ENCODE peak calls at places on chromosomes 11 and 22, in six cellular contexts. One of them, this sample, is unnamed.

GRCh38 chr11:122978303-122978620 is 3.4 kb downstream of the BSX start:
- DNase-seq in CD8-positive, alpha-beta T cell: no peak
- DNase-seq in upper lobe of left lung: no peak
- DNase-seq in upper lobe of right lung: no peak
- DNase-seq in colonic mucosa: no peak
- DNase-seq in substantia nigra: no peak
- DNase-seq in this sample: no peak

GRCh38 chr11:1402355-1402754 is 12.6 kb downstream of the BRSK2 start:
- DNase-seq in colonic mucosa: no peak
- DNase-seq in upper lobe of left lung: no peak
- DNase-seq in upper lobe of right lung: no peak
- DNase-seq in CD8-positive, alpha-beta T cell: no peak
- DNase-seq in substantia nigra: no peak
- DNase-seq in this sample: no peak

GRCh38 chr22:36977401-36977861 is 41.8 kb downstream of the TST start:
- DNase-seq in substantia nigra: peak
- DNase-seq in CD8-positive, alpha-beta T cell: peak
- DNase-seq in colonic mucosa: peak
- DNase-seq in upper lobe of left lung: peak
- DNase-seq in upper lobe of right lung: peak
- DNase-seq in this sample: peak

GRCh38 chr11:102139081-102139498 is 28.8 kb downstream of the YAP1 start:
- DNase-seq in substantia nigra: no peak
- DNase-seq in upper lobe of left lung: peak
- DNase-seq in upper lobe of right lung: no peak
- DNase-seq in CD8-positive, alpha-beta T cell: no peak
- DNase-seq in colonic mucosa: no peak
- DNase-seq in this sample: no peak

GRCh38 chr11:88174627-88175003 is 628 bp downstream of the RAB38 start:
- DNase-seq in CD8-positive, alpha-beta T cell: no peak
- DNase-seq in colonic mucosa: peak
- DNase-seq in upper lobe of right lung: peak
- DNase-seq in substantia nigra: no peak
- DNase-seq in upper lobe of left lung: peak
- DNase-seq in this sample: peak

GRCh38 chr11:79249341-79249993 is 191.4 kb downstream of the TENM4 start:
- DNase-seq in colonic mucosa: no peak
- DNase-seq in CD8-positive, alpha-beta T cell: no peak
- DNase-seq in substantia nigra: no peak
- DNase-seq in upper lobe of left lung: no peak
- DNase-seq in upper lobe of right lung: no peak
- DNase-seq in this sample: no peak

GRCh38 chr11:44982496-44983062 is 31.9 kb upstream of the TP53I11 start:
- DNase-seq in colonic mucosa: no peak
- DNase-seq in upper lobe of left lung: no peak
- DNase-seq in upper lobe of right lung: no peak
- DNase-seq in CD8-positive, alpha-beta T cell: no peak
- DNase-seq in substantia nigra: no peak
- DNase-seq in this sample: no peak

GRCh38 chr11:6321961-6322362 is 1.7 kb upstream of the CAVIN3 start:
- DNase-seq in upper lobe of right lung: no peak
- DNase-seq in colonic mucosa: no peak
- DNase-seq in substantia nigra: no peak
- DNase-seq in upper lobe of left lung: no peak
- DNase-seq in CD8-positive, alpha-beta T cell: no peak
- DNase-seq in this sample: no peak

GRCh38 chr22:33793464-33793863 is 126.8 kb downstream of the LARGE1 start:
- DNase-seq in colonic mucosa: no peak
- DNase-seq in upper lobe of right lung: no peak
- DNase-seq in CD8-positive, alpha-beta T cell: no peak
- DNase-seq in upper lobe of left lung: no peak
- DNase-seq in substantia nigra: no peak
- DNase-seq in this sample: no peak
- H3K27ac ChIP-seq in colonic mucosa: no peak
- H3K27ac ChIP-seq in upper lobe of right lung: no peak
- H3K27ac ChIP-seq in CD8-positive, alpha-beta T cell: no peak
- H3K27ac ChIP-seq in upper lobe of left lung: no peak
- H3K27ac ChIP-seq in substantia nigra: no peak
- H3K27ac ChIP-seq in this sample: no peak

GRCh38 chr11:67059671-67060070 is 3.0 kb downstream of the RHOD start:
- DNase-seq in substantia nigra: no peak
- DNase-seq in upper lobe of right lung: no peak
- DNase-seq in CD8-positive, alpha-beta T cell: no peak
- DNase-seq in colonic mucosa: no peak
- DNase-seq in upper lobe of left lung: no peak
- DNase-seq in this sample: no peak

GRCh38 chr11:67057410-67057757 is 737 bp downstream of the RHOD start:
- DNase-seq in upper lobe of right lung: no peak
- DNase-seq in upper lobe of left lung: no peak
- DNase-seq in substantia nigra: no peak
- DNase-seq in CD8-positive, alpha-beta T cell: no peak
- DNase-seq in colonic mucosa: no peak
- DNase-seq in this sample: no peak

GRCh38 chr11:67060111-67060522 is 3.5 kb downstream of the RHOD start:
- DNase-seq in colonic mucosa: no peak
- DNase-seq in CD8-positive, alpha-beta T cell: no peak
- DNase-seq in substantia nigra: no peak
- DNase-seq in upper lobe of right lung: no peak
- DNase-seq in upper lobe of left lung: no peak
- DNase-seq in this sample: no peak

GRCh38 chr11:67056640-67057409 is at the start of gene RHOD:
- DNase-seq in upper lobe of right lung: peak
- DNase-seq in CD8-positive, alpha-beta T cell: no peak
- DNase-seq in colonic mucosa: peak
- DNase-seq in upper lobe of left lung: peak
- DNase-seq in substantia nigra: no peak
- DNase-seq in this sample: peak

GRCh38 chr11:67058506-67058905 is 1.9 kb downstream of the RHOD start:
- DNase-seq in CD8-positive, alpha-beta T cell: no peak
- DNase-seq in upper lobe of right lung: no peak
- DNase-seq in colonic mucosa: no peak
- DNase-seq in substantia nigra: no peak
- DNase-seq in upper lobe of left lung: no peak
- DNase-seq in this sample: no peak
- H3K27ac ChIP-seq in CD8-positive, alpha-beta T cell: no peak
- H3K27ac ChIP-seq in upper lobe of right lung: no peak
- H3K27ac ChIP-seq in colonic mucosa: no peak
- H3K27ac ChIP-seq in substantia nigra: no peak
- H3K27ac ChIP-seq in upper lobe of left lung: no peak
- H3K27ac ChIP-seq in this sample: no peak

DNA sequence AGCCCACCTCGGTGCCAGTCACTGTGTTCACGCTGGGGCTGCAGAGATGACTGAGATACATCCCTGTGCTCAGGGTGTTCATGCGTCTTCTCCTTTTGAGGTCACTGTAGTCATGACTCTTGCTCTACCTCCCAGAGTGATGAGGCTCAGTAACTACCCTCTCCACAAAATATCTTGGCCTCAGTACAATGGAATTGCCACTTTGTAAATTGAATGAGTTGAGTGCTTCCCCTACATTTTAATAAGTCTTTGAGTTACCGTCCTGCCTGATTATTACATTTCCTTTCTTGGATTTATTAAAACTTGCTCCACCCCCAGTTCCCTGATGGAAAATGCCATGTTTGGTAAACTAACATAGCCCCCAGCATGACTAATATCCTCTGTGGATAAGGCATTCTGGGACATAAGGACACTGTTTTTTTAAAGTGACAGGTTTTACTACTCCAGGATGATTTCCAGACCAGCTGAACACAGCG is 15.9 kb downstream of the PRSS23 start:
- DNase-seq in upper lobe of left lung: no peak
- DNase-seq in upper lobe of right lung: no peak
- DNase-seq in substantia nigra: no peak
- DNase-seq in colonic mucosa: no peak
- DNase-seq in CD8-positive, alpha-beta T cell: no peak
- DNase-seq in this sample: no peak
- H3K27ac ChIP-seq in upper lobe of left lung: no peak
- H3K27ac ChIP-seq in upper lobe of right lung: no peak
- H3K27ac ChIP-seq in substantia nigra: no peak
- H3K27ac ChIP-seq in colonic mucosa: no peak
- H3K27ac ChIP-seq in CD8-positive, alpha-beta T cell: no peak
- H3K27ac ChIP-seq in this sample: no peak

DNA sequence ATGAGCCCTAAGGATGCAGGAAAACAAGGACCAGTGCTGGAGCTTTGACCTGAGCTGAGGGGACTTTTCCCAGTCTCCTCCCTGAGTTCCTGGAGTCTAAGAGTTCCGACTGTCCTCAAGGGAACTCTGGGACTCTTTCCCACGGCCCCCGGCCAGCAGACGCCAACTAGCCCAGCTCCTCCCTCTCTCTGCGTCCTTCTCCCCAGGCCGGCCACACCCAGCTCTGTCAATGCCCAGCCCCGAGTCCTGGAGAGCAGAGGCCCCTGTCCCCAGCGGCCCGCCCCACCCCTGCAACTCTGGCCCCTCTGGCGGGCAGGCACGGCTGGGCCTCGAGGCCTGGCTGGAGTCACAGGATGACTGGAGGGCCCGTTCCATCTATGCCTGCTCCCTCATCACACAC is 29.8 kb downstream of the NECTIN1 start:
- DNase-seq in CD8-positive, alpha-beta T cell: no peak
- DNase-seq in upper lobe of left lung: peak
- DNase-seq in upper lobe of right lung: peak
- DNase-seq in substantia nigra: peak
- DNase-seq in colonic mucosa: peak
- DNase-seq in this sample: peak
- H3K27ac ChIP-seq in CD8-positive, alpha-beta T cell: no peak
- H3K27ac ChIP-seq in upper lobe of left lung: no peak
- H3K27ac ChIP-seq in upper lobe of right lung: no peak
- H3K27ac ChIP-seq in substantia nigra: peak
- H3K27ac ChIP-seq in colonic mucosa: peak
- H3K27ac ChIP-seq in this sample: no peak

DNA sequence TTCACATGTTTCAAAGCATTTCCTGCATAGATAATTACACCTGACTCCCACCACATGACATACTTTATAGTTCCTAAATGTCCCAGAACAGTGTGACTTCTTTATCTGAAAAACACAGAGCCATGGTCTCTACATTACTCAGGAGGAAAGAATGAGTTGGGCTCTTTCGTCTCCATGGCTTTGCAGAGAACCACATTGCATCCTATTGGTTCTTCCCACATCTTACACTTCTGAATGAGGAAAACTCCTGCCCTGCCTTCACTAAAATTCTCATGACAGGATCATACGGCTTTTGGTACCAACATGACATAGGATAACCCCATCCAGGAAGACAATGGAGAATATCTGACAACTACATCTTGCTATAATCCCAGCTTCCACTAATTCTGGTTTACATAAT is 88.5 kb downstream of the ETS1 start:
- DNase-seq in upper lobe of right lung: no peak
- DNase-seq in colonic mucosa: no peak
- DNase-seq in upper lobe of left lung: no peak
- DNase-seq in substantia nigra: no peak
- DNase-seq in CD8-positive, alpha-beta T cell: no peak
- DNase-seq in this sample: no peak
- H3K27ac ChIP-seq in upper lobe of right lung: peak
- H3K27ac ChIP-seq in colonic mucosa: peak
- H3K27ac ChIP-seq in upper lobe of left lung: peak
- H3K27ac ChIP-seq in substantia nigra: no peak
- H3K27ac ChIP-seq in CD8-positive, alpha-beta T cell: peak
- H3K27ac ChIP-seq in this sample: no peak

DNA sequence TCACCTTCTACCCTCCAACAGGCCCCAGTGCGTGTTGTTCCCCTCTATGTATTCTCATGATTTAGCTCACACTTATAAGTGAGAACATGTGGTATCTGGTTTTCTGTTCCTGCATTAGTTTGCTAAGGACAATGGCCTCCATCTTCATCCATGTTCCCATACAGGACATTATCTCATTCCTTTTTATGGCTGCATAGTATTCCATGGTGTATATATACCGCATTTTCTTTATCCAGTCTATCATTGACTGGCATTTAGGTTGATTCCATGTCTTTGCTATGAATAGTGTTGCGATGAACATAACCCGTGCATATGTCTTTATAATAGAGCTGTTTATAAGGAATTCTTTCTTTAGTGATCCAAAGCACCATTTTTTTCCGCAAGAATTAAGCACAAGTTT is 28.5 kb upstream of the TLCD5 start:
- DNase-seq in upper lobe of left lung: no peak
- DNase-seq in upper lobe of right lung: no peak
- DNase-seq in colonic mucosa: no peak
- DNase-seq in CD8-positive, alpha-beta T cell: no peak
- DNase-seq in substantia nigra: no peak
- DNase-seq in this sample: no peak
- H3K27ac ChIP-seq in upper lobe of left lung: no peak
- H3K27ac ChIP-seq in upper lobe of right lung: no peak
- H3K27ac ChIP-seq in colonic mucosa: no peak
- H3K27ac ChIP-seq in CD8-positive, alpha-beta T cell: no peak
- H3K27ac ChIP-seq in substantia nigra: no peak
- H3K27ac ChIP-seq in this sample: no peak

DNA sequence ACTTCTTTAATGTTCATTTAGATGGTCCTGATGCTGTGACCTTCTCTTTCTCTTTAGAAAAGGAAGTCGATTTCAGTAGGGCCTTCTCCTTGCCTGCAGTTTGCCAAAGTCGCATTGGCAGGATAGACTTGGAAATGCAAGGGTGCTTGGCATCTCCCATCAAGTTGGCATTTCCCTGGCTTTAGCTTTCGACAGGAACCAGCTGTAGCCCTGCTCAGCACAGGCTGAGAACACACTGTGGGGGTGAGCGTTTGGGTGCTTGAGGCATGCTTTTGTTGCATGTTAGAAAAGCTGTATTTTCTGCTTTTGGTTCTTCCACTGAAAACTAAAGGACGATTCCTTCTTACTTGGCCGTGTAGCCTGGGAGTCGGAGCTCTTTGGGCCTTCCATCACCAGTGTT is 37.7 kb downstream of the LDLRAD3 start:
- DNase-seq in upper lobe of right lung: no peak
- DNase-seq in upper lobe of left lung: no peak
- DNase-seq in CD8-positive, alpha-beta T cell: no peak
- DNase-seq in colonic mucosa: no peak
- DNase-seq in substantia nigra: peak
- DNase-seq in this sample: no peak
- H3K27ac ChIP-seq in upper lobe of right lung: no peak
- H3K27ac ChIP-seq in upper lobe of left lung: no peak
- H3K27ac ChIP-seq in CD8-positive, alpha-beta T cell: no peak
- H3K27ac ChIP-seq in colonic mucosa: no peak
- H3K27ac ChIP-seq in substantia nigra: peak
- H3K27ac ChIP-seq in this sample: no peak

GRCh38 chr11:13777341-13777985 is 109.0 kb downstream of the FAR1 start:
- DNase-seq in CD8-positive, alpha-beta T cell: no peak
- DNase-seq in substantia nigra: no peak
- DNase-seq in upper lobe of left lung: no peak
- DNase-seq in upper lobe of right lung: no peak
- DNase-seq in colonic mucosa: no peak
- DNase-seq in this sample: no peak
- H3K27ac ChIP-seq in CD8-positive, alpha-beta T cell: no peak
- H3K27ac ChIP-seq in substantia nigra: no peak
- H3K27ac ChIP-seq in upper lobe of left lung: no peak
- H3K27ac ChIP-seq in upper lobe of right lung: no peak
- H3K27ac ChIP-seq in colonic mucosa: no peak
- H3K27ac ChIP-seq in this sample: no peak

This sample was measured in testis.